ENCODE peak calls at places on chromosomes 12 and 14, in four cellular contexts. M, D, U and B are unnamed samples.

GRCh38 chr14:30058401-30058800 is 130.8 kb upstream of the PRKD1 start:
- DNase-seq in U (no peak), D (no peak), M (no peak), B (no peak)

GRCh38 chr12:108837680-108838079 is 19.7 kb downstream of the SSH1 start:
- DNase-seq in M (no peak), D (no peak), U (no peak), B (no peak)

GRCh38 chr12:52041695-52042123 is 9.5 kb upstream of the NR4A1 start:
- DNase-seq in M (no peak), U (peak), D (no peak), B (no peak)

GRCh38 chr14:64645220-64645891 is 58.9 kb upstream of the PLEKHG3 start:
- DNase-seq in U (no peak), D (no peak), M (peak), B (no peak)

GRCh38 chr12:97561321-97562230 is 99.0 kb downstream of the RMST start:
- DNase-seq in M (no peak), U (no peak), D (no peak), B (no peak)

GRCh38 chr12:31967569-31967968 is 8.4 kb downstream of the RESF1 start:
- DNase-seq in U (no peak), D (no peak), M (no peak), B (no peak)

GRCh38 chr12:79168687-79169086 is 304.1 kb downstream of the SYT1 start:
- DNase-seq in D (no peak), U (no peak), M (no peak), B (no peak)

GRCh38 chr12:58066296-58066695 is 124.9 kb downstream of the ATP23 start:
- DNase-seq in U (no peak), M (peak), D (no peak), B (no peak)

GRCh38 chr12:51392556-51393237 is 1.5 kb upstream of the GALNT6 start:
- DNase-seq in D (no peak), M (peak), U (peak), B (no peak)

GRCh38 chr12:124696689-124697476 is 129.5 kb upstream of the NCOR2 start:
- DNase-seq in M (no peak), U (no peak), D (no peak), B (no peak)

GRCh38 chr14:75981426-75981825 is 369 bp downstream of the TGFB3 start:
- DNase-seq in D (no peak), M (peak), U (peak), B (peak)

GRCh38 chr12:131101006-131101405 is 147.3 kb downstream of the ADGRD1 start:
- DNase-seq in M (no peak), U (no peak), D (no peak), B (no peak)

GRCh38 chr14:102215071-102215470 is 75.4 kb downstream of the WDR20 start:
- DNase-seq in D (no peak), U (no peak), M (no peak), B (no peak)